ENCODE peak calls at places on chromosome 2, in five cellular contexts. D, B, X, P and T are unnamed samples.

GRCh38 chr2:194826241-194826640 is 830.8 kb upstream of the SLC39A10 start:
- DNase-seq in P (no peak), B (peak; percentile 31), X (no peak), D (no peak), T (no peak)

GRCh38 chr2:16687949-16688348 is 22.3 kb upstream of the CYRIA start:
- DNase-seq in D (no peak), P (no peak), B (no peak), X (no peak), T (no peak)

GRCh38 chr2:240963376-240964220 is 34.8 kb upstream of the SNED1 start:
- DNase-seq in P (peak; percentile 8), B (no peak), X (peak; percentile 51), D (peak; percentile 24), T (peak; percentile 83)

GRCh38 chr2:112301171-112301584 is 25.8 kb downstream of the ZC3H6 start:
- DNase-seq in B (no peak), X (no peak), P (no peak), D (no peak), T (no peak)

GRCh38 chr2:222518570-222519381 is 94.4 kb downstream of the SGPP2 start:
- DNase-seq in P (no peak), B (peak; percentile 64), D (no peak), X (no peak), T (no peak)

GRCh38 chr2:213238753-213239591 is 45.3 kb upstream of the SPAG16 start:
- DNase-seq in B (peak; percentile 84), X (peak; percentile 31), D (no peak), P (no peak), T (no peak)

GRCh38 chr2:232350804-232351685 is 27.5 kb upstream of the ALPP start:
- DNase-seq in D (no peak), B (no peak), X (no peak), P (no peak), T (no peak)

GRCh38 chr2:234963785-234964615 is 12.2 kb downstream of the SH3BP4 start:
- DNase-seq in X (peak; percentile 11), B (peak; percentile 86), P (no peak), D (no peak), T (no peak)

GRCh38 chr2:206255003-206255402 is 19.5 kb upstream of the ZDBF2 start:
- DNase-seq in P (no peak), X (no peak), B (no peak), D (peak; percentile 68), T (no peak)

GRCh38 chr2:241066893-241067341 is 35.2 kb downstream of the MTERF4 start:
- DNase-seq in X (no peak), B (no peak), P (peak; percentile 42), D (peak; percentile 71), T (peak; percentile 85)

GRCh38 chr2:54471221-54471711 is 15.1 kb downstream of the SPTBN1 start:
- DNase-seq in X (peak; percentile 52), D (no peak), P (no peak), B (peak; percentile 64), T (no peak)

GRCh38 chr2:201275991-201276390 is 15.7 kb downstream of the CASP8 start:
- DNase-seq in B (no peak), P (no peak), D (peak; percentile 71), X (no peak), T (no peak)

GRCh38 chr2:224650815-224651439 is 65.2 kb downstream of the CCDC195 start:
- DNase-seq in D (no peak), B (peak; percentile 64), X (no peak), P (no peak), T (no peak)

GRCh38 chr2:120771556-120772208 is 36.0 kb downstream of the GLI2 start:
- DNase-seq in B (peak; percentile 95), X (peak; percentile 65), P (no peak), D (no peak), T (no peak)

GRCh38 chr2:27977623-27978312 is 87.2 kb downstream of the BABAM2 start:
- DNase-seq in X (no peak), B (peak; percentile 97), D (no peak), P (no peak), T (no peak)

GRCh38 chr2:37635359-37636208 is 35.9 kb downstream of the CDC42EP3 start:
- DNase-seq in X (no peak), D (no peak), B (peak; percentile 93), P (no peak), T (no peak)

GRCh38 chr2:43220982-43221659 is 5.3 kb downstream of the ZFP36L2 start:
- DNase-seq in X (peak; percentile 88), B (peak; percentile 97), P (peak; percentile 36), D (peak; percentile 69), T (peak; percentile 89)

GRCh38 chr2:172456002-172456401 is 28.6 kb downstream of the ITGA6 start:
- DNase-seq in D (peak; percentile 41), P (no peak), X (no peak), B (no peak), T (no peak)

GRCh38 chr2:240991378-240992263 is 6.8 kb upstream of the SNED1 start:
- DNase-seq in B (peak; percentile 98), X (peak; percentile 77), D (peak; percentile 42), P (peak; percentile 8), T (no peak)

GRCh38 chr2:88669371-88670214 is 21.9 kb upstream of the RPIA start:
- DNase-seq in D (peak; percentile 33), X (no peak), B (peak; percentile 54), P (no peak), T (no peak)

GRCh38 chr2:159218389-159218788 is 68.1 kb downstream of the WDSUB1 start:
- DNase-seq in X (no peak), P (no peak), D (no peak), B (no peak), T (no peak)

GRCh38 chr2:197453914-197454398 is 604 bp downstream of the COQ10B start:
- DNase-seq in P (peak; percentile 24), B (peak; percentile 95), D (peak; percentile 74), X (no peak), T (no peak)

GRCh38 chr2:65313126-65313953 is 85.7 kb downstream of the ACTR2 start:
- DNase-seq in X (no peak), B (no peak), D (no peak), P (no peak), T (no peak)

GRCh38 chr2:23673830-23674679 is 252.9 kb downstream of the ATAD2B start:
- DNase-seq in D (peak; percentile 48), X (no peak), B (no peak), P (peak; percentile 28), T (no peak)

DNA sequence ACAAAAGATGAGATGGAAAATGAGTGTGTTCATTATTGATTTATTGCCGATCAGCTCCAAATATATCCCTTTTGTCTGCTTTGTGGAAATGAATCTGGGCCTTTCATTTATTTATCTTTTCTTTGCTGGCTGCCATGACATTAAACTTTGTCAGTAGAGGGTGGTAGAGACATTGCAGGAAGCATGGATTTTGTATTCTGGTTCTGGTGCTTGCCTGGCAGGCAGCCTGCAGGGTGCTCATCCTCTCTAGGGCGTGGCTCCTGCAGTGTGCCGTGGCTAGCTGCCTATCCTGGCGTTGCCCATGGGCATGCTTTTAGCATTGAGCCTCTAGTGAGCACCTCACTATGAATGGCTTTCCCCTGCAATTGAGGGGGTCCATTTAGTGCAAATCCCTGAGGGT is 593.1 kb downstream of the RNF144A start:
- DNase-seq in P (no peak), B (no peak), X (no peak), D (no peak), T (no peak)
- TF ChIP-seq CTCF in P (no peak), B (no peak), X (no peak), D (peak; percentile 26), T (no peak)

GRCh38 chr2:48948400-48949110 is 193.0 kb upstream of the LHCGR start:
- DNase-seq in B (no peak), P (no peak), D (no peak), X (no peak), T (no peak)

GRCh38 chr2:48941908-48942307 is 186.4 kb upstream of the LHCGR start:
- DNase-seq in P (no peak), D (no peak), X (no peak), B (no peak), T (no peak)

GRCh38 chr2:48944961-48945360 is 189.4 kb upstream of the LHCGR start:
- DNase-seq in B (peak; percentile 52), X (no peak), D (no peak), P (no peak), T (no peak)

GRCh38 chr2:48943436-48943835 is 187.9 kb upstream of the LHCGR start:
- DNase-seq in X (no peak), B (no peak), P (no peak), D (no peak), T (no peak)

DNA sequence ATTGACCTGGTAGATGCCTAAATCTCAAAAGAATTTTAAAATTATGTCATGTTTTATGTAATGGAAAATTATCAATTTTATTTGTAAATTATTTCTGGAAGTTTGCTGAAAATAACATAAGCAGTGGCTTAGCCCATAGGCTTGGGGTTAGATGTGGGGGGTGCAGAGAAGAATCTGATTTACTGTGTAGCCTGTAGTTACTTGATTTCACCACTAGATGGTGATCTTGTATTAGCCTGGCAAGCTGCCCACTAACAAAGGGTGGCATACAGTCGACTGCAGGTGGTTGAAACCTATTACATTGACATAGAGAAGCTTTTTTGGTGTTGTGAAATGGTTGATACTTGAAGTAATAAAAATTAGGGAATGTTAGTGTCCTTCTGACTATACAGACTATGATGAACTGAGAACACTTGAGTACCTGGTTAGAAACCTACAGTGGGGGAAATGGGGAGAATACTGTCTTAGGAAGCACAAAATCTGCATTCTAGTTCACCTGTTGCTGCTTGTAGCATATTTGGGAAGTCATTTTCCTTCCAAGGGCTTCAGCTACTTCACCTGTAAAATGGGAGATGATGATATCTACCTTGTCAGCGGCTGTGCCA is 191.0 kb upstream of the LHCGR start:
- DNase-seq in D (peak; percentile 38), X (peak; percentile 16), P (no peak), B (peak; percentile 40), T (no peak)
- TF ChIP-seq CTCF in D (peak; percentile 96), X (peak; percentile 49), P (peak; percentile 96), B (peak; percentile 78), T (peak; percentile 91)

DNA sequence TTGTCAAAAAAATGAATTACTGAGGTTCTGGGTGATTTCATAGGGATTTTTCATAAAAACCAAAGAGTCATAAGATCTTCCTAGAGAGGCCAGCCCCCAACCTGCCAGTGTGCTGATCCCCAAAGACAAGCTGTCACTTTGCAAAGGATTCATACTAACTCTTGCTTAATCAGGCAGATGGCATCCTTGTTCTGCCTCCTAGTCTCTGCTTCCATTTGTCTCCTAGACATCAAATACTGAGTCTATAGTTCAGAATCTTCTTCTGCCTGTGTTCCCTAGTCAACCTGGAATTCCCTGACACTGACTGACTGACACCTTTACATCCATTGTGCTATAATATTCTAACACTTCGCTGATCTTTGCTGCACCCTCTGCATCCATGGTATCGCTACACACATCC is 84.9 kb downstream of the SLC8A1 start:
- DNase-seq in X (no peak), P (no peak), D (no peak), B (no peak), T (no peak)
- TF ChIP-seq CTCF in X (no peak), P (no peak), D (no peak), B (no peak), T (no peak)

GRCh38 chr2:36545871-36546416 is 52.0 kb downstream of the FEZ2 start:
- DNase-seq in P (no peak), B (no peak), D (no peak), X (no peak), T (no peak)
- TF ChIP-seq CTCF in P (no peak), B (peak; percentile 25), D (peak; percentile 37), X (no peak), T (peak; percentile 33)